ENCODE peak calls at places on chromosomes 11 and 22, in nine cellular contexts. D, O, Z, N, G, C, H, L and M are unnamed samples.

GRCh38 chr11:36380296-36381004 is 84.4 kb downstream of the PRR5L start:
- DNase-seq in H (no peak), G (no peak), N (no peak), C (no peak), D (no peak), O (no peak), Z (no peak), L (no peak), M (no peak)

GRCh38 chr11:64263947-64264317 is 12.6 kb downstream of the PLCB3 start:
- DNase-seq in L (no peak), O (no peak), C (no peak), G (no peak), H (no peak), Z (no peak), D (no peak), N (no peak), M (no peak)

GRCh38 chr11:108483163-108483562 is 15.0 kb downstream of the POGLUT3 start:
- DNase-seq in N (no peak), G (no peak), C (no peak), D (no peak), H (no peak), Z (peak; percentile 58), L (no peak), O (no peak), M (no peak)

GRCh38 chr11:9664276-9665171 is 647 bp downstream of the SWAP70 start:
- DNase-seq in H (peak; percentile 54), G (peak; percentile 36), C (peak; percentile 52), Z (peak; percentile 32), D (peak; percentile 47), O (peak; percentile 48), L (peak; percentile 77), N (no peak), M (no peak)

GRCh38 chr11:77151804-77152513 is 23.9 kb downstream of the MYO7A start:
- DNase-seq in O (no peak), Z (no peak), C (no peak), N (no peak), H (no peak), G (no peak), L (no peak), D (no peak), M (no peak)

GRCh38 chr22:46379301-46379930 is 43.9 kb downstream of the TRMU start:
- DNase-seq in Z (no peak), D (no peak), L (peak; percentile 61), G (peak; percentile 43), H (no peak), N (no peak), C (peak; percentile 39), O (no peak), M (no peak)

GRCh38 chr22:32622004-32622761 is 147.6 kb downstream of the FBXO7 start:
- DNase-seq in O (no peak), D (peak; percentile 72), C (peak; percentile 38), L (no peak), Z (no peak), G (peak; percentile 55), H (peak; percentile 99), N (peak; percentile 53), M (no peak)

GRCh38 chr11:67389477-67389876 is 2.3 kb upstream of the RAD9A start:
- DNase-seq in L (peak; percentile 75), G (no peak), O (peak; percentile 75), Z (peak; percentile 75), D (no peak), N (peak; percentile 74), H (no peak), C (no peak), M (peak; percentile 80)

GRCh38 chr11:111762981-111763643 is 3.1 kb downstream of the PPP2R1B start:
- DNase-seq in C (no peak), Z (peak; percentile 21), L (no peak), D (no peak), G (no peak), N (no peak), H (peak; percentile 49), O (no peak), M (no peak)

GRCh38 chr22:35835267-35835997 is 117.8 kb downstream of the APOL5 start:
- DNase-seq in O (no peak), L (no peak), Z (peak; percentile 54), C (no peak), G (no peak), N (no peak), H (no peak), D (no peak), M (no peak)

GRCh38 chr11:100176456-100176855 is 510.6 kb upstream of the ARHGAP42 start:
- DNase-seq in D (no peak), O (no peak), Z (no peak), H (no peak), G (no peak), N (no peak), L (no peak), C (no peak), M (no peak)

GRCh38 chr11:57903441-57904123 is 120.1 kb upstream of the OR9Q1 start:
- DNase-seq in H (no peak), D (no peak), O (peak; percentile 30), N (no peak), C (no peak), L (no peak), G (peak; percentile 23), Z (peak; percentile 85), M (no peak)

GRCh38 chr11:22730319-22730718 is 63.9 kb downstream of the GAS2 start:
- DNase-seq in N (no peak), O (no peak), L (no peak), C (no peak), D (no peak), Z (peak; percentile 30), G (no peak), H (peak; percentile 23), M (no peak)

GRCh38 chr22:28956506-28956905 is 73.1 kb downstream of the ZNRF3 start:
- DNase-seq in H (no peak), D (no peak), L (no peak), Z (no peak), N (no peak), O (no peak), C (no peak), G (no peak), M (no peak)

DNA sequence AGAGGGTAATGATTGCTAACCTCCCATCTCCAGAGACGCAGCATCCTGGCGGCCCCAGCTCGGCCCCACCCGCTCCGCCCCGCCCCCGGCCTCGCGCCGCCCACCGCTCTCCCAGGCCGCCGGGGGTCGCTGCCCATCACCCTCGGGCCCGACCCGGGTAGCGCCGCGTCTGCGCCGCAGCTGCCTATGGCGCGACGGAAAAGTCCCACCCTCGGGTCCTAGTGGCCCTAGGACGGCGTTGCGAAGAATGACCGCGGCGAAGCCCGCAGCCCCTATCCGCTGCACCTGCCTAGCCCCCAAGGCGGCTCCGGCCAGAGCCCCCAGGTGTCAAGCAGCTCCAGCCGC is 457 bp downstream of the CPSF7 start:
- DNase-seq in N (peak; percentile 89), L (peak; percentile 76), Z (peak; percentile 51), O (peak; percentile 58), G (peak; percentile 58), C (no peak), D (peak; percentile 58), H (peak; percentile 66), M (peak; percentile 93)
- TF ChIP-seq CTCF in N (no peak), L (no peak), Z (peak; percentile 34), O (no peak), G (peak; percentile 7), C (no peak), D (peak; percentile 6), H (no peak), M (peak; percentile 63)

DNA sequence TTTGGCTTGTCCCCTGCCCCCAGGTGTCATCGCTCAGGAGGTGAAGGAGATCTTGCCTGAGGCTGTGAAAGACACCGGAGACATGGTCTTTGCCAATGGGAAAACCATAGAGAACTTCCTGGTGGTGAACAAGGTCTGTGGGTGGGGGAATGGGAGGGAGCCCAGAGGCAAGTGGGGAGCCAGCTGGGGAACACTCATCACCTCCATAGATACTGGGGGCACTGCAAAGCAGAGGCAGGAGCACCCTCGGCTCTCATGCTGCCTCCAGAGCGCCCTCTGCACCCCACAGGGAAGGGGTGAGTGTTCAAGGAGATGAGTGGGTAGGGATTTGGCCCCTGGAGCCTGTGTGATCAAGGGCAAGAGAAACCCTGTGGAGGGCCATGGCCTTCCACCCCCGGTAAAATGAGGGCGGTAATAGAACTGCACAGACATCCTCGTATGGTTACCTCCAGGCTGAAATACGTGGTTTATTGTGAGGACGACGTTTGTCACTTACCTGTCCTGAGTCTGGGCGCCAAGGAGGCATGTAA is 14.0 kb downstream of the TMEM258 start:
- DNase-seq in O (no peak), D (no peak), G (no peak), C (no peak), L (no peak), N (no peak), H (no peak), Z (no peak), M (no peak)
- TF ChIP-seq CTCF in O (no peak), D (no peak), G (no peak), C (no peak), L (no peak), N (no peak), H (no peak), Z (no peak), M (no peak)

DNA sequence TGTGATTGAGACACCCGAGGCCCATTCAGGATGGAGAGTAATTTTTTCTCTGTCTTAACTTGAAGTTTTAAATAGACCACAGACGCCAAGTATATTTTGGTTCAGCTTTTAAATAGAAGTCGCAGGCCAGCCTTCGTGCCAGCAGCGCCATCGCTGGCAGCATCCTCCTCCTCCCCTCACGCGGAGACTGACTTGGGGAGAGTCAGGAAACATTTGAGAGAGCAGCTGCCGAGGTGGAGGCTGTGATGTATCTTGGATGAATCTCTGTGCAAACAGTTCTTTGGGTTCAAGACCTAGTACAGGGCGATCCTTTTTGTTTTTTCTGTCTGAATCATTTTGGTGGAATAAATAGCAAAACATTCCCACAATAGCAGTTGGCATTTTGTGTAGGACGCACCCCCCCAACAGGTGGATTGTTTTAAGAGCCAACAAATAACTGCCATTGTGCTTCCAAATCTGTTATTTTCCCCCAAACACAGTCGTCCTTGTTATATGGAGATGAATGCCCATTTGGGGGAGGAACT is 920 bp upstream of the DMC1 start:
- DNase-seq in D (no peak), G (peak; percentile 42), N (peak; percentile 28), O (peak; percentile 9), Z (peak; percentile 35), L (peak; percentile 62), C (no peak), H (no peak), M (peak; percentile 31)
- TF ChIP-seq CTCF in D (no peak), G (no peak), N (no peak), O (no peak), Z (peak; percentile 24), L (no peak), C (no peak), H (peak; percentile 18), M (no peak)

GRCh38 chr11:32432565-32433248 is 2.6 kb downstream of the WT1 start:
- DNase-seq in L (no peak), G (no peak), N (no peak), H (no peak), Z (no peak), D (no peak), C (no peak), O (no peak), M (no peak)

GRCh38 chr11:32428665-32429293 is 6.6 kb downstream of the WT1 start:
- DNase-seq in H (no peak), C (no peak), G (no peak), N (peak; percentile 59), L (no peak), Z (no peak), D (peak; percentile 40), O (no peak), M (no peak)

GRCh38 chr11:32429477-32429876 is 5.9 kb downstream of the WT1 start:
- DNase-seq in N (peak; percentile 18), C (no peak), H (no peak), O (no peak), Z (no peak), G (no peak), L (no peak), D (no peak), M (no peak)

GRCh38 chr11:32431657-32432056 is 3.7 kb downstream of the WT1 start:
- DNase-seq in G (no peak), H (no peak), Z (no peak), L (no peak), D (no peak), O (no peak), C (no peak), N (peak; percentile 7), M (no peak)

GRCh38 chr11:32430586-32431357 is 4.6 kb downstream of the WT1 start:
- DNase-seq in Z (no peak), H (no peak), D (peak; percentile 49), N (peak; percentile 71), L (no peak), O (no peak), G (no peak), C (no peak), M (peak; percentile 53)
- TF ChIP-seq CTCF in Z (no peak), H (peak; percentile 18), D (peak; percentile 51), N (peak; percentile 42), L (no peak), O (no peak), G (no peak), C (no peak), M (peak; percentile 34)